ENCODE peak calls at places on chromosomes 13 and 19, in five cellular contexts. Z is hepatocyte, F is IMR-90, T is astrocyte of the spinal cord, A is keratinocyte. K is an unnamed sample.

GRCh38 chr13:34864650-34865049 is 77.4 kb upstream of the NBEA start:
- DNase-seq in A (no peak), T (no peak), F (no peak), Z (peak; percentile 21), K (no peak)

GRCh38 chr13:102097708-102098107 is 304.1 kb downstream of the FGF14 start:
- DNase-seq in F (no peak), T (no peak), Z (no peak), A (no peak), K (no peak)

GRCh38 chr13:103006706-103007426 is 59.4 kb downstream of the SLC10A2 start:
- DNase-seq in T (no peak), F (no peak), Z (peak; percentile 17), A (no peak), K (peak; percentile 36)

GRCh38 chr19:4077800-4078683 is 11.3 kb upstream of the ZBTB7A start:
- DNase-seq in A (no peak), T (no peak), Z (peak; percentile 52), F (no peak), K (no peak)

GRCh38 chr13:41563501-41564001 is 106.2 kb downstream of the RGCC start:
- DNase-seq in F (peak; percentile 50), T (peak; percentile 95), Z (no peak), A (no peak), K (no peak)

GRCh38 chr13:44437356-44438233 is 64.0 kb downstream of the SERP2 start:
- DNase-seq in F (peak; percentile 63), Z (no peak), A (no peak), T (peak; percentile 77), K (no peak)

GRCh38 chr13:113598481-113598880 is 13.9 kb downstream of the TFDP1 start:
- DNase-seq in F (no peak), T (no peak), A (no peak), Z (no peak), K (no peak)

GRCh38 chr13:27007166-27007565 is 164.4 kb downstream of the USP12 start:
- DNase-seq in F (no peak), Z (no peak), A (no peak), T (no peak), K (no peak)

GRCh38 chr19:33311326-33311682 is 9.0 kb upstream of the CEBPA start:
- DNase-seq in T (no peak), Z (no peak), F (no peak), A (no peak), K (no peak)

GRCh38 chr19:17420267-17420924 is 549 bp downstream of the MVB12A start:
- DNase-seq in T (peak; percentile 8), A (no peak), Z (peak; percentile 46), F (no peak), K (no peak)

GRCh38 chr13:25175026-25175425 is 2.9 kb upstream of the AMER2 start:
- DNase-seq in T (no peak), F (no peak), A (no peak), Z (no peak), K (no peak)

GRCh38 chr19:18590273-18591272 is 2.0 kb downstream of the REX1BD start:
- DNase-seq in F (peak; percentile 57), Z (peak; percentile 79), T (peak; percentile 69), A (no peak), K (no peak)

GRCh38 chr13:100608906-100609305 is 20.3 kb upstream of the GGACT start:
- DNase-seq in T (no peak), Z (peak; percentile 14), A (no peak), F (no peak), K (peak; percentile 47)

GRCh38 chr13:97079726-97080125 is 85.5 kb upstream of the OXGR1 start:
- DNase-seq in A (no peak), T (no peak), F (no peak), Z (no peak), K (no peak)

DNA sequence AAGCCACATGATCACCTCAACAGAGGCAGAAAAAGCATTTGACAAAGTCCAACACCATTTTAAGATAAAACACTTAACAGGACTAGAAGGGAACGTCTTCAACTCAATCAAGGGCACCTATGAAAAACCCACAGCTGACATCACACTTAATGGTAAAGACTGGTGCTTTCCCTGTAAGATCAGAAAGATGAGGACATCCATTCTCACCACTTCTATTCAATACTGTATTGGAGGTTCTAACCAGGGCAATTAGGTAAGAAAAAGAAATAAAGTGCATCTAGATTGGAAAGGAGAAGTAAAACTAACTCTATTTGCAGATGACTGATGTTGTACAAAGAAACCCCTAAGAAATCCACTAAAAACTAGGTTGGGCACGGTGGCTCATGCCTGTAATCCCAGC is 11.2 kb upstream of the AKAP8 start:
- DNase-seq in Z (no peak), F (no peak), A (no peak), T (no peak), K (no peak)
- H3K4me3 ChIP-seq in Z (no peak overlapping the region), F (no peak overlapping the region), A (no peak overlapping the region), T (no peak overlapping the region), K (no peak overlapping the region)

GRCh38 chr13:88429862-88430261 is 758.7 kb downstream of the SLITRK5 start:
- DNase-seq in T (no peak), Z (no peak), F (no peak), A (no peak), K (no peak)

GRCh38 chr13:88424463-88424862 is 753.3 kb downstream of the SLITRK5 start:
- DNase-seq in F (no peak), A (no peak), T (no peak), Z (no peak), K (no peak)
- TF ChIP-seq CTCF in F (no peak), A (no peak), T (no peak), Z (no peak), K (no peak)

GRCh38 chr13:75670496-75670895 is 34.4 kb downstream of the LMO7 start:
- DNase-seq in Z (no peak), F (peak; percentile 77), T (no peak), A (no peak), K (no peak)

GRCh38 chr13:75669706-75670105 is 33.6 kb downstream of the LMO7 start:
- DNase-seq in T (no peak), F (no peak), A (no peak), Z (peak; percentile 55), K (no peak)

GRCh38 chr13:75679459-75679858 is 43.3 kb downstream of the LMO7 start:
- DNase-seq in F (no peak), A (no peak), Z (no peak), T (no peak), K (no peak)

GRCh38 chr13:75675421-75675820 is 39.3 kb downstream of the LMO7 start:
- DNase-seq in A (no peak), F (peak; percentile 31), Z (no peak), T (no peak), K (no peak)
- H3K4me3 ChIP-seq in A (no peak overlapping the region), F (no peak overlapping the region), Z (no peak overlapping the region), T (no peak overlapping the region), K (no peak overlapping the region)

GRCh38 chr13:51249767-51250741 is 27.9 kb downstream of the FAM124A start:
- DNase-seq in A (no peak), T (no peak), F (no peak), Z (no peak), K (no peak)
- TF ChIP-seq CTCF in A (peak; percentile 46), T (peak; percentile 48), F (peak; percentile 3), Z (peak; percentile 19), K (peak; percentile 56)

GRCh38 chr19:48444129-48444932 is 1.5 kb upstream of the GRWD1 start:
- DNase-seq in A (no peak), Z (no peak), T (no peak), F (no peak), K (no peak)
- H3K4me3 ChIP-seq in A (peak overlapping the region; percentile 23), Z (no peak overlapping the region), T (peak overlapping the region; percentile 99), F (peak overlapping the region; percentile 53), K (peak overlapping the region; percentile 89)

GRCh38 chr19:10855879-10856522 is 7.8 kb downstream of the C19orf38 start:
- DNase-seq in A (no peak), Z (no peak), T (no peak), F (no peak), K (no peak)
- TF ChIP-seq CTCF in A (peak; percentile 66), Z (peak; percentile 9), T (peak; percentile 57), F (peak; percentile 39), K (peak; percentile 73)

GRCh38 chr19:48443262-48443661 is 2.5 kb upstream of the GRWD1 start:
- DNase-seq in Z (no peak), A (no peak), T (no peak), F (no peak), K (no peak)

GRCh38 chr19:48444933-48445194 is 919 bp upstream of the GRWD1 start:
- DNase-seq in F (no peak), A (no peak), T (no peak), Z (no peak), K (no peak)

GRCh38 chr19:48441360-48442050 is 4.3 kb upstream of the GRWD1 start:
- DNase-seq in T (no peak), A (no peak), Z (no peak), F (no peak), K (no peak)

GRCh38 chr19:48443731-48444128 is 2.1 kb upstream of the GRWD1 start:
- DNase-seq in F (no peak), T (no peak), Z (no peak), A (no peak), K (no peak)

GRCh38 chr19:48442116-48443035 is 3.4 kb upstream of the GRWD1 start:
- DNase-seq in A (no peak), T (no peak), Z (no peak), F (no peak), K (no peak)
- H3K4me3 ChIP-seq in A (no peak overlapping the region), T (no peak overlapping the region), Z (no peak overlapping the region), F (no peak overlapping the region), K (no peak overlapping the region)